ENCODE peak calls at places on chromosomes 6 and 20, in seven cellular contexts. P is G401, H is HFFc6, Y is NCI-H1436, J is GOT3, D is globus pallidus, C is ovary. X is an unnamed sample.

GRCh38 chr20:47054506-47054905 is 159.9 kb downstream of the EYA2 start:
- DNase-seq in C (no peak), Y (no peak), H (no peak), J (no peak), D (no peak), P (no peak), X (no peak)

GRCh38 chr6:113695506-113695905 is 161.6 kb upstream of the MARCKS start:
- DNase-seq in Y (no peak), C (no peak), P (no peak), J (no peak), D (no peak), H (peak), X (no peak)

GRCh38 chr20:16363832-16364687 is 209.2 kb downstream of the KIF16B start:
- DNase-seq in H (no peak), J (no peak), Y (no peak), C (no peak), D (peak), P (no peak), X (peak)

GRCh38 chr20:21839982-21840381 is 134.5 kb downstream of the PAX1 start:
- DNase-seq in Y (no peak), J (no peak), P (no peak), H (no peak), C (no peak), D (no peak), X (no peak)

GRCh38 chr20:4225778-4226177 is 210.4 kb upstream of the RNF24 start:
- DNase-seq in J (peak), D (no peak), P (no peak), Y (no peak), C (no peak), H (peak), X (no peak)

GRCh38 chr20:38338849-38339520 is 7.3 kb upstream of the LBP start:
- DNase-seq in D (no peak), Y (no peak), H (peak), C (no peak), P (no peak), J (no peak), X (no peak)

GRCh38 chr6:6515691-6516607 is 72.6 kb upstream of the LY86 start:
- DNase-seq in J (no peak), Y (no peak), H (no peak), P (no peak), C (no peak), D (no peak), X (no peak)

GRCh38 chr20:37327748-37328147 is 18.2 kb upstream of the SRC start:
- DNase-seq in C (peak), Y (no peak), P (no peak), D (no peak), H (peak), J (peak), X (no peak)

GRCh38 chr6:121920616-121921015 is 478.8 kb upstream of the HSF2 start:
- DNase-seq in D (no peak), Y (no peak), C (no peak), J (no peak), H (no peak), P (peak), X (no peak)

GRCh38 chr6:144449911-144450690 is 165.0 kb downstream of the UTRN start:
- DNase-seq in D (peak), C (no peak), J (no peak), P (no peak), H (no peak), Y (no peak), X (no peak)

GRCh38 chr20:50523552-50524167 is 13.5 kb downstream of the PTPN1 start:
- DNase-seq in C (no peak), P (peak), D (no peak), H (no peak), Y (no peak), J (no peak), X (no peak)

GRCh38 chr6:38593419-38593818 is 46.3 kb downstream of the BTBD9 start:
- DNase-seq in H (no peak), C (no peak), J (no peak), P (no peak), D (no peak), Y (no peak), X (no peak)

GRCh38 chr6:133017581-133017980 is 203.2 kb downstream of the RPS12 start:
- DNase-seq in D (no peak), J (no peak), C (no peak), Y (no peak), P (no peak), H (no peak), X (no peak)

GRCh38 chr6:116382587-116382986 is 11.8 kb downstream of the DSE start:
- DNase-seq in Y (no peak), H (no peak), C (no peak), D (no peak), P (no peak), J (no peak), X (no peak)

GRCh38 chr6:53770690-53771320 is 24.0 kb upstream of the LRRC1 start:
- DNase-seq in P (no peak), H (no peak), Y (no peak), D (no peak), C (no peak), J (no peak), X (no peak)

GRCh38 chr6:42898891-42899361 is 16.9 kb upstream of the PTCRA start:
- DNase-seq in Y (peak), H (peak), D (peak), C (peak), P (peak), J (peak), X (peak)

GRCh38 chr20:34708621-34709043 is 4.5 kb downstream of the TP53INP2 start:
- DNase-seq in D (peak), C (peak), P (peak), Y (peak), J (no peak), H (peak), X (peak)

GRCh38 chr6:17885889-17886576 is 101.4 kb downstream of the KIF13A start:
- DNase-seq in D (no peak), C (no peak), P (no peak), Y (no peak), J (no peak), H (no peak), X (no peak)

GRCh38 chr20:35700625-35701148 is 1.5 kb downstream of the ROMO1 start:
- DNase-seq in C (no peak), D (no peak), J (no peak), P (no peak), H (no peak), Y (no peak), X (no peak)

GRCh38 chr20:23200914-23201313 is 114.8 kb upstream of the CD93 start:
- DNase-seq in D (no peak), C (no peak), J (no peak), P (peak), Y (peak), H (no peak), X (no peak)

GRCh38 chr6:82072113-82072512 is 175.4 kb downstream of the IBTK start:
- DNase-seq in H (no peak), C (no peak), J (no peak), P (no peak), D (no peak), Y (peak), X (no peak)

GRCh38 chr6:106300944-106301343 is 24.6 kb downstream of the ATG5 start:
- DNase-seq in Y (peak), C (no peak), P (peak), H (peak), J (no peak), D (peak), X (no peak)

GRCh38 chr20:10558635-10559187 is 115.1 kb downstream of the JAG1 start:
- DNase-seq in J (no peak), Y (no peak), P (no peak), C (no peak), H (peak), D (no peak), X (no peak)

GRCh38 chr6:21467091-21467490 is 126.5 kb upstream of the SOX4 start:
- DNase-seq in J (no peak), C (no peak), H (no peak), Y (no peak), P (no peak), D (no peak), X (no peak)

GRCh38 chr20:57761413-57761734 is 51.6 kb upstream of the PMEPA1 start:
- DNase-seq in D (no peak), H (no peak), Y (no peak), P (no peak), C (no peak), J (no peak), X (peak)